ENCODE peak calls at places on chromosome 9, in seven cellular contexts. Y is GM13976, F is left lung, X is GM20000, N is endothelial cell, T is GM12865, W is fibroblast of pulmonary artery. U is an unnamed sample.

GRCh38 chr9:108786756-108787663 is 68.8 kb downstream of the ACTL7B start:
- DNase-seq in Y (no peak), F (no peak), X (no peak), N (no peak), T (no peak), W (peak; percentile 12), U (no peak)

GRCh38 chr9:70404261-70404660 is 10.2 kb downstream of the KLF9 start:
- DNase-seq in Y (no peak), F (no peak), X (no peak), N (no peak), T (no peak), W (no peak), U (no peak)

GRCh38 chr9:91164724-91165520 is 196.8 kb downstream of the AUH start:
- DNase-seq in Y (no peak), F (peak; percentile 89), X (peak; percentile 55), N (no peak), T (peak; percentile 12), W (peak; percentile 93), U (peak; percentile 94)

GRCh38 chr9:120306561-120306960 is 273.4 kb downstream of the CDK5RAP2 start:
- DNase-seq in Y (no peak), F (no peak), X (no peak), N (no peak), T (no peak), W (no peak), U (no peak)

GRCh38 chr9:35690447-35691324 is 961 bp upstream of the TPM2 start:
- DNase-seq in Y (peak; percentile 71), F (peak; percentile 78), X (peak; percentile 77), N (peak; percentile 76), T (peak; percentile 26), W (peak; percentile 81), U (peak; percentile 47)

GRCh38 chr9:129221979-129222635 is 44.0 kb upstream of the IER5L start:
- DNase-seq in Y (no peak), F (no peak), X (no peak), N (no peak), T (no peak), W (no peak), U (no peak)

GRCh38 chr9:69171517-69171916 is 2.6 kb upstream of the TJP2 start:
- DNase-seq in Y (no peak), F (no peak), X (no peak), N (no peak), T (no peak), W (no peak), U (no peak)

GRCh38 chr9:22446950-22447606 is 454 bp downstream of the DMRTA1 start:
- DNase-seq in Y (peak; percentile 32), F (peak; percentile 59), X (peak; percentile 36), N (peak; percentile 72), T (peak; percentile 6), W (peak; percentile 33), U (peak; percentile 40)

GRCh38 chr9:33380390-33381094 is 21.8 kb downstream of the AQP7 start:
- DNase-seq in Y (no peak), F (no peak), X (no peak), N (no peak), T (no peak), W (no peak), U (no peak)

GRCh38 chr9:9498147-9498546 is 1114.7 kb downstream of the PTPRD start:
- DNase-seq in Y (no peak), F (no peak), X (no peak), N (no peak), T (no peak), W (no peak), U (no peak)

GRCh38 chr9:94979904-94980507 is 253.5 kb downstream of the AOPEP start:
- DNase-seq in Y (no peak), F (no peak), X (no peak), N (no peak), T (no peak), W (no peak), U (no peak)

DNA sequence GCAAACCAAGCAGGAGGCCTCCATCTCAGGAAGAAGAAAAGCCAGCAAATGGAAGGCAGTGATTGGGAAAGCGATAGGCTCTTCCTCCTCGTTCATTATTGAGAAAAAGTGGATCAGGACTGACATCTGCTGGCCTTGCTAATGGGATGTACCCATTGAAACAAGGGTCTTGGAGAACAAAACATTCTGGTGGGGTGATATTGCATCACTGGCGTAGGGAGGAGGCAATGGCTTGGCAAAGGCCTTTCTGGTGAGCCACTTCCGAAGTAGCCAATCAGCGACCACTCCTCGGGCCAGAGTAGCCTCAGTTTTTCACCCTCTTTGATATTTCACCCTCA is 86.7 kb upstream of the NFIB start:
- DNase-seq in Y (no peak), F (no peak), X (no peak), N (peak; percentile 62), T (no peak), W (peak; percentile 98), U (no peak)
- TF ChIP-seq CTCF in Y (no peak), F (no peak), X (no peak), N (peak; percentile 28), T (no peak), W (peak; percentile 68), U (no peak)

DNA sequence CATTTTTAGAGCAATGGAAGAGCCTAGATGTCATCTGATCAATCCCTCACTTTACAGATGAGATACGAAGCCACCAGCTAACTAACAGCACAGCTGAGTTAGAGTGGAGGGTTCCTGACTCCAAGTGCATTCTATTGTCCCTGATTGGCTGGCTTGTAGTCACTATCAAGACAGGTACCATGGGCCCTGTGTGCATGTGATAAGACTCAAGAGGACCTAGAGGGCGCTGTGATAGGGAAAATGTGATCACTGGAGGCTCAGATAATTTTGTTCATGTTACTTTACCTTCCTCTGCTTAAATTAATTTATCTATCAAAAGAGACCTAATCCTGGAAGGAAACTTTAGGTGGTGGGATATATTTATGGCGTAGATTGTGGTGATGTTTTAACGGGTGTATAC is 19.5 kb upstream of the SNAPC3 start:
- DNase-seq in Y (no peak), F (no peak), X (peak; percentile 33), N (no peak), T (peak; percentile 41), W (no peak), U (peak; percentile 34)
- TF ChIP-seq CTCF in Y (no peak), F (no peak), X (no peak), N (no peak), T (peak; percentile 21), W (peak; percentile 13), U (peak; percentile 37)

GRCh38 chr9:97803167-97804058 is 49.6 kb upstream of the FOXE1 start:
- DNase-seq in Y (peak; percentile 94), F (peak; percentile 81), X (peak; percentile 96), N (peak; percentile 69), T (peak; percentile 75), W (peak; percentile 49), U (peak; percentile 80)
- TF ChIP-seq CTCF in Y (peak; percentile 9), F (peak; percentile 20), X (no peak), N (no peak), T (no peak), W (no peak), U (peak; percentile 29)

GRCh38 chr9:111074395-111074794 is 36.1 kb upstream of the LPAR1 start:
- DNase-seq in Y (no peak), F (peak; percentile 34), X (no peak), N (no peak), T (peak; percentile 30), W (no peak), U (no peak)
- TF ChIP-seq CTCF in Y (no peak), F (no peak), X (no peak), N (peak; percentile 21), T (peak; percentile 9), W (peak; percentile 6), U (no peak)

GRCh38 chr9:116928884-116929283 is 241.8 kb downstream of the TRIM32 start:
- DNase-seq in Y (no peak), F (no peak), X (no peak), N (no peak), T (no peak), W (no peak), U (no peak)
- TF ChIP-seq CTCF in Y (no peak), F (no peak), X (no peak), N (no peak), T (no peak), W (no peak), U (no peak)

GRCh38 chr9:21077842-21078241 is at the start of gene IFNB1:
- DNase-seq in Y (no peak), F (no peak), X (no peak), N (no peak), T (no peak), W (no peak), U (no peak)

GRCh38 chr9:21075484-21075883 is 2.3 kb downstream of the IFNB1 start:
- DNase-seq in Y (no peak), F (no peak), X (no peak), N (no peak), T (no peak), W (no peak), U (no peak)

GRCh38 chr9:21080793-21081192 is 3.1 kb upstream of the IFNB1 start:
- DNase-seq in Y (no peak), F (no peak), X (no peak), N (no peak), T (no peak), W (no peak), U (peak; percentile 32)

GRCh38 chr9:21081451-21081850 is 3.7 kb upstream of the IFNB1 start:
- DNase-seq in Y (no peak), F (no peak), X (no peak), N (no peak), T (no peak), W (no peak), U (no peak)

GRCh38 chr9:21078702-21079101 is 960 bp upstream of the IFNB1 start:
- DNase-seq in Y (no peak), F (no peak), X (no peak), N (no peak), T (peak; percentile 20), W (no peak), U (no peak)
- TF ChIP-seq CTCF in Y (no peak), F (no peak), X (no peak), N (no peak), T (no peak), W (no peak), U (peak; percentile 28)

DNA sequence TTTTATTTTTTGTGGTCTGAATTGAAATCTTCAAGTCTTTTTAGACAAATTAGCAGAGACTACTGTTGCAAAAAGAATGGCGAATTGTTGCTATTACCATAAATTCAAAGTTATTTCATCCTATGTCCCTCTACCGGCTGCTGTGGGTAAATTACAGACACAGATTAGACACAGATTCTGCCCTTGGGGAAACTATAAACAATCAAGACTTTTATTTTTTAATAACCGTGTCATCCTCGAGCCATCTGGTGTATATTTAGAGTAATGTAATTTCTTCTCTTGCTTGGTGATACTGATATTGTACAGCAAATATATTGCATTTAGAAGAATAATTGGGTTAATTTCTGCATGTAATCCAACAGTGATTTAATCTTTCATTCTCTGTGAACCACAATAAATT is 228.0 kb upstream of the ADAMTSL1 start:
- DNase-seq in Y (no peak), F (no peak), X (no peak), N (no peak), T (no peak), W (no peak), U (no peak)
- TF ChIP-seq CTCF in Y (no peak), F (no peak), X (no peak), N (no peak), T (no peak), W (peak; percentile 32), U (no peak)

U was measured in activated CD8-positive, alpha-beta T cell treated with anti-CD3 and anti-CD28 coated beads for 36 hours.